ENCODE peak calls at places on chromosomes 3 and 15, in four cellular contexts. K is cardiac fibroblast, E is NCI-H1105, N is neural crest cell. P is an unnamed sample.

GRCh38 chr15:79248183-79248582 is 34.3 kb upstream of the ANKRD34C start:
- DNase-seq in K (no peak), E (no peak), N (no peak), P (no peak)

GRCh38 chr3:3053974-3054373 is 56.2 kb downstream of the IL5RA start:
- DNase-seq in E (no peak), N (no peak), K (peak; percentile 21), P (no peak)

GRCh38 chr3:65685621-65686020 is 353.1 kb downstream of the MAGI1 start:
- DNase-seq in K (peak; percentile 62), E (no peak), N (no peak), P (peak; percentile 23)

GRCh38 chr15:89330119-89330518 is 4.5 kb downstream of the POLG start:
- DNase-seq in N (no peak), E (no peak), K (no peak), P (no peak)

GRCh38 chr3:154398084-154398967 is 31.7 kb downstream of the GPR149 start:
- DNase-seq in E (no peak), N (no peak), K (no peak), P (no peak)

GRCh38 chr15:55289011-55289572 is 521 bp downstream of the RAB27A start:
- DNase-seq in K (peak; percentile 59), N (no peak), E (no peak), P (no peak)

GRCh38 chr3:20503394-20504082 is 317.5 kb upstream of the SGO1 start:
- DNase-seq in K (no peak), N (no peak), E (no peak), P (no peak)

GRCh38 chr15:33960160-33960559 is 8.1 kb upstream of the CHRM5 start:
- DNase-seq in E (no peak), N (no peak), K (no peak), P (no peak)

GRCh38 chr3:54968546-54969172 is 40.8 kb upstream of the LRTM1 start:
- DNase-seq in N (no peak), K (peak; percentile 58), E (no peak), P (no peak)

GRCh38 chr3:65107174-65107573 is 419.4 kb upstream of the ADAMTS9 start:
- DNase-seq in N (no peak), E (no peak), K (peak; percentile 83), P (no peak)

GRCh38 chr3:74233091-74233490 is 381.4 kb downstream of the CNTN3 start:
- DNase-seq in E (no peak), K (no peak), N (no peak), P (no peak)

GRCh38 chr3:159882784-159883779 is 105.6 kb upstream of the IL12A start:
- DNase-seq in E (peak; percentile 81), N (no peak), K (no peak), P (peak; percentile 78)

GRCh38 chr3:100329800-100330489 is 4.6 kb upstream of the NIT2 start:
- DNase-seq in N (no peak), K (no peak), E (no peak), P (no peak)

GRCh38 chr15:81942157-81942556 is 103.7 kb downstream of the MEX3B start:
- DNase-seq in E (no peak), K (no peak), N (no peak), P (no peak)

GRCh38 chr15:60673918-60674558 is 195.1 kb upstream of the ICE2 start:
- DNase-seq in E (peak; percentile 58), K (peak; percentile 89), N (no peak), P (peak; percentile 62)

GRCh38 chr15:73564255-73564654 is 68.9 kb downstream of the NPTN start:
- DNase-seq in N (no peak), K (peak; percentile 49), E (no peak), P (peak; percentile 42)

GRCh38 chr15:86906406-86906805 is 826.7 kb downstream of the AGBL1 start:
- DNase-seq in K (no peak), N (no peak), E (no peak), P (no peak)

GRCh38 chr15:77516076-77516475 is 95.4 kb downstream of the HMG20A start:
- DNase-seq in N (no peak), E (no peak), K (no peak), P (no peak)

GRCh38 chr3:63960048-63960711 is 48.0 kb upstream of the SCAANT1 start:
- DNase-seq in E (no peak), K (peak; percentile 80), N (no peak), P (peak; percentile 63)

P was measured in A673.